ENCODE peak calls at places on chromosomes 16 and 17, in four cellular contexts. D is neural crest cell, W is AG04449, T is ELR. J is an unnamed sample.

GRCh38 chr16:70696952-70697600 is 11.2 kb upstream of the MTSS2 start:
- DNase-seq in D (no peak), W (no peak), T (peak), J (peak)

GRCh38 chr17:385195-385835 is 32.7 kb upstream of the RPH3AL start:
- DNase-seq in D (no peak), W (no peak), T (peak), J (no peak)

GRCh38 chr17:42016411-42016831 is 818 bp downstream of the DNAJC7 start:
- DNase-seq in D (no peak), W (no peak), T (peak), J (no peak)

GRCh38 chr17:2931901-2932300 is 131.5 kb downstream of the OR1D5 start:
- DNase-seq in D (no peak), W (no peak), T (no peak), J (peak)

GRCh38 chr17:50097455-50097854 is 2.3 kb downstream of the PDK2 start:
- DNase-seq in D (no peak), W (no peak), T (no peak), J (no peak)

GRCh38 chr16:81767987-81768592 is 11.0 kb upstream of the PLCG2 start:
- DNase-seq in D (no peak), W (no peak), T (no peak), J (no peak)

GRCh38 chr17:38746893-38747384 is 1.2 kb downstream of the PCGF2 start:
- DNase-seq in D (no peak), W (no peak), T (no peak), J (no peak)

GRCh38 chr17:78591263-78591671 is 14.1 kb upstream of the DNAH17 start:
- DNase-seq in D (no peak), W (no peak), T (no peak), J (no peak)